ENCODE peak calls at places on chromosome 12, in four cellular contexts. O is esophagus squamous epithelium; R is effector memory CD8-positive, alpha-beta T cell; B is endothelial cell. T is an unnamed sample.

GRCh38 chr12:102513739-102514138 is 33.4 kb upstream of the IGF1 start:
- DNase-seq in B (no peak), R (no peak), O (no peak), T (peak; percentile 18)

GRCh38 chr12:113259499-113259953 is 38.3 kb downstream of the TPCN1 start:
- DNase-seq in R (no peak), B (no peak), O (no peak), T (peak; percentile 72)

GRCh38 chr12:49233842-49234526 is 30.9 kb upstream of the TUBA1C start:
- DNase-seq in R (no peak), O (peak; percentile 55), B (no peak), T (no peak)

GRCh38 chr12:102376781-102377180 is 103.6 kb downstream of the IGF1 start:
- DNase-seq in B (no peak), R (no peak), O (no peak), T (no peak)

GRCh38 chr12:62767946-62768345 is 167.0 kb downstream of the PPM1H start:
- DNase-seq in R (no peak), B (no peak), O (no peak), T (no peak)

GRCh38 chr12:42119085-42119633 is 25.5 kb downstream of the GXYLT1 start:
- DNase-seq in R (no peak), O (no peak), B (no peak), T (no peak)

GRCh38 chr12:119659289-119659897 is 8.5 kb upstream of the PRKAB1 start:
- DNase-seq in R (peak; percentile 54), O (no peak), B (peak; percentile 35), T (no peak)

GRCh38 chr12:123528858-123529257 is 4.7 kb downstream of the RILPL1 start:
- DNase-seq in O (no peak), R (no peak), B (no peak), T (no peak)

GRCh38 chr12:130765186-130765659 is 49.1 kb upstream of the RIMBP2 start:
- DNase-seq in R (no peak), O (no peak), B (no peak), T (peak; percentile 78)

T was measured in mesendoderm.